ENCODE peak calls at places on chromosomes 16 and 17, in eight cellular contexts. K is AG04450, N is fibroblast of lung, O is dorsolateral prefrontal cortex, E is neural progenitor cell, G is tibial artery, W is H1, F is esophagus squamous epithelium. S is an unnamed sample.

GRCh38 chr17:7833795-7834553 is at the start of gene KDM6B:
- DNase-seq in K (peak), F (peak), N (peak), W (peak), E (peak), G (peak), O (peak), S (peak)

GRCh38 chr17:78390241-78391050 is 12.0 kb downstream of the PGS1 start:
- DNase-seq in G (no peak), K (peak), O (no peak), N (peak), E (no peak), F (no peak), W (no peak), S (no peak)

GRCh38 chr16:10888320-10888937 is 11.4 kb downstream of the CIITA start:
- DNase-seq in F (no peak), G (peak), K (no peak), E (no peak), W (no peak), O (no peak), N (no peak), S (no peak)

GRCh38 chr16:85777583-85778310 is 21.6 kb downstream of the EMC8 start:
- DNase-seq in O (no peak), G (no peak), E (no peak), F (no peak), W (no peak), N (peak), K (no peak), S (no peak)

GRCh38 chr17:41500131-41500911 is 5.1 kb downstream of the KRT13 start:
- DNase-seq in W (no peak), E (no peak), G (no peak), N (peak), O (no peak), K (no peak), F (no peak), S (no peak)

GRCh38 chr17:59696682-59697277 is 10.4 kb downstream of the PTRH2 start:
- DNase-seq in W (no peak), E (no peak), N (no peak), K (no peak), F (no peak), O (no peak), G (no peak), S (no peak)

GRCh38 chr17:82978765-82979349 is 100.6 kb upstream of the METRNL start:
- DNase-seq in O (no peak), F (no peak), W (no peak), E (no peak), K (no peak), G (peak), N (no peak), S (no peak)

GRCh38 chr17:49872776-49873377 is 25.0 kb upstream of the TAC4 start:
- DNase-seq in F (no peak), G (no peak), N (no peak), E (no peak), K (no peak), W (no peak), O (no peak), S (no peak)

GRCh38 chr16:48317614-48318013 is 67.6 kb downstream of the SIAH1 start:
- DNase-seq in O (no peak), W (no peak), G (no peak), N (peak), F (no peak), E (no peak), K (no peak), S (no peak)

GRCh38 chr17:22460461-22461063 is 768.2 kb downstream of the KCNJ18 start:
- DNase-seq in N (no peak), O (no peak), E (no peak), F (no peak), W (no peak), K (no peak), G (no peak), S (no peak)

GRCh38 chr16:80274576-80275191 is 266.1 kb upstream of the DYNLRB2 start:
- DNase-seq in W (no peak), E (peak), O (no peak), N (peak), K (peak), G (no peak), F (no peak), S (no peak)

GRCh38 chr17:65987988-65988387 is 203.9 kb downstream of the CEP112 start:
- DNase-seq in F (no peak), W (peak), E (peak), G (no peak), N (peak), K (peak), O (no peak), S (no peak)

GRCh38 chr17:49829026-49829425 is 18.8 kb downstream of the TAC4 start:
- DNase-seq in W (no peak), O (no peak), G (no peak), K (no peak), F (no peak), E (no peak), N (peak), S (no peak)

GRCh38 chr16:1990336-1991134 is 765 bp downstream of the SYNGR3 start:
- DNase-seq in G (no peak), E (peak), O (no peak), K (no peak), F (no peak), W (peak), N (no peak), S (no peak)

GRCh38 chr17:6139447-6139832 is 69.3 kb downstream of the WSCD1 start:
- DNase-seq in E (no peak), G (no peak), O (no peak), W (no peak), N (no peak), F (no peak), K (no peak), S (no peak)

GRCh38 chr17:3602499-3602898 is 6.7 kb downstream of the TRPV1 start:
- DNase-seq in E (peak), G (no peak), K (no peak), F (no peak), O (no peak), W (peak), N (peak), S (no peak)

GRCh38 chr16:27429981-27430441 is 28.0 kb downstream of the IL21R start:
- DNase-seq in N (no peak), G (no peak), E (no peak), K (no peak), W (peak), O (no peak), F (no peak), S (no peak)

GRCh38 chr17:50129946-50130777 is at the start of gene SAMD14:
- DNase-seq in G (no peak), E (peak), W (no peak), N (peak), K (no peak), O (no peak), F (no peak), S (no peak)

GRCh38 chr16:30567160-30567990 is 4.1 kb downstream of the ZNF688 start:
- DNase-seq in F (no peak), G (no peak), N (no peak), W (no peak), E (no peak), K (no peak), O (no peak), S (no peak)

GRCh38 chr17:49316889-49317288 is 45.2 kb downstream of the ZNF652 start:
- DNase-seq in O (no peak), K (no peak), E (no peak), F (no peak), W (no peak), G (no peak), N (no peak), S (no peak)

GRCh38 chr17:65558683-65559311 is 2.7 kb downstream of the AXIN2 start:
- DNase-seq in W (no peak), K (no peak), N (no peak), G (no peak), F (no peak), O (no peak), E (peak), S (no peak)

GRCh38 chr17:14776791-14777190 is 475.9 kb downstream of the HS3ST3B1 start:
- DNase-seq in E (no peak), O (no peak), W (no peak), K (no peak), G (no peak), F (no peak), N (peak), S (no peak)

GRCh38 chr16:57538235-57538711 is 1.9 kb upstream of the CCDC102A start:
- DNase-seq in O (no peak), E (no peak), N (no peak), W (peak), F (no peak), G (no peak), K (no peak), S (peak)

GRCh38 chr17:77307479-77308198 is 166.9 kb downstream of the SEC14L1 start:
- DNase-seq in F (no peak), E (no peak), N (no peak), G (no peak), O (no peak), W (no peak), K (no peak), S (no peak)

GRCh38 chr17:75098861-75099260 is 10.9 kb upstream of the ARMC7 start:
- DNase-seq in G (no peak), N (no peak), W (no peak), E (no peak), F (no peak), O (no peak), K (no peak), S (no peak)

GRCh38 chr17:57071991-57072944 is 12.8 kb upstream of the AKAP1 start:
- DNase-seq in K (no peak), N (no peak), G (no peak), W (no peak), E (no peak), O (no peak), F (no peak), S (no peak)

GRCh38 chr16:48576927-48577326 is 33.1 kb downstream of the N4BP1 start:
- DNase-seq in N (peak), E (no peak), F (no peak), O (no peak), G (no peak), K (no peak), W (no peak), S (no peak)

GRCh38 chr16:49619811-49620157 is 236.1 kb downstream of the ZNF423 start:
- DNase-seq in F (no peak), G (no peak), W (peak), E (no peak), N (no peak), O (no peak), K (no peak), S (no peak)

GRCh38 chr17:42363767-42364585 is 24.3 kb downstream of the STAT3 start:
- DNase-seq in W (no peak), N (peak), G (peak), K (no peak), E (no peak), O (no peak), F (no peak), S (no peak)

GRCh38 chr16:645852-646678 is 3.1 kb upstream of the WDR90 start:
- DNase-seq in N (no peak), K (no peak), E (no peak), F (no peak), G (no peak), O (no peak), W (no peak), S (no peak)

GRCh38 chr17:17675925-17676534 is 5.2 kb upstream of the RAI1 start:
- DNase-seq in E (no peak), G (no peak), K (no peak), F (no peak), W (no peak), N (peak), O (no peak), S (peak)

GRCh38 chr17:55308613-55309332 is 44.0 kb downstream of the HLF start:
- DNase-seq in O (no peak), F (no peak), E (no peak), G (no peak), W (no peak), K (no peak), N (no peak), S (no peak)

GRCh38 chr16:911604-912321 is 59.0 kb downstream of the LMF1 start:
- DNase-seq in F (no peak), K (no peak), G (no peak), E (no peak), N (no peak), O (no peak), W (no peak), S (peak)

GRCh38 chr16:5034167-5034523 is 410 bp upstream of the NAGPA start:
- DNase-seq in N (no peak), G (no peak), O (no peak), K (no peak), F (no peak), W (no peak), E (no peak), S (no peak)

GRCh38 chr16:70646260-70647241 is at the start of gene IL34:
- DNase-seq in O (no peak), N (peak), W (no peak), F (no peak), E (no peak), G (peak), K (no peak), S (peak)

GRCh38 chr17:8479431-8479947 is 43.8 kb downstream of the NDEL1 start:
- DNase-seq in G (peak), K (peak), F (no peak), O (peak), N (peak), W (no peak), E (no peak), S (no peak)

GRCh38 chr16:11312718-11313492 is 31.8 kb upstream of the PRM1 start:
- DNase-seq in E (no peak), G (no peak), F (no peak), N (peak), K (no peak), O (no peak), W (no peak), S (no peak)

GRCh38 chr17:77728022-77728671 is 230.4 kb upstream of the TNRC6C start:
- DNase-seq in K (no peak), E (no peak), G (peak), O (no peak), N (no peak), W (peak), F (no peak), S (peak)

GRCh38 chr16:71986131-71986530 is 14.1 kb downstream of the PKD1L3 start:
- DNase-seq in W (no peak), N (no peak), E (no peak), G (no peak), F (no peak), O (no peak), K (no peak), S (no peak)
- H3K27ac ChIP-seq in W (no peak), N (no peak), E (no peak), G (no peak), F (no peak), O (no peak), K (no peak), S (no peak)

DNA sequence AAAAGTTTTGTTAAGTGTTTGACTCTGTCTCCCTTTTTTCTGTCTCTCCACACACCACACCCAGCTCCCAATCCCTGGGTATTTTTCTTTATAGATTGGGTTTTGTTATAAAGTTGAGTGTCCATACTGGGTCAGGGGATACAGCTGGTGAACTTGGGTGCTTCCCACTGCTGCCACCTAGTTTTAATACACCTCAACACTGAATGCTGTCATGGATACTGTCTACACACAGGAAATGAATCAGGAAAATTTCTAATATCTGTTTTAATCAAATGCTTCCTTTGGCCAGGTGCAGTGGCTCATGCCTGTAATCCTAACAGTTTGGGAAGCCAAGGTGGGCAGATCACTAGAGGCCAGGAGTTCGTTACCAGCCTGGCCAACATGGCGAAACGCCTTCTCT is 5.3 kb upstream of the TAOK1 start:
- DNase-seq in N (no peak), F (no peak), G (no peak), K (no peak), E (no peak), W (no peak), O (no peak), S (no peak)
- TF ChIP-seq CTCF in N (no peak), F (no peak), G (no peak), K (no peak), E (no peak), W (no peak), O (no peak), S (peak)

DNA sequence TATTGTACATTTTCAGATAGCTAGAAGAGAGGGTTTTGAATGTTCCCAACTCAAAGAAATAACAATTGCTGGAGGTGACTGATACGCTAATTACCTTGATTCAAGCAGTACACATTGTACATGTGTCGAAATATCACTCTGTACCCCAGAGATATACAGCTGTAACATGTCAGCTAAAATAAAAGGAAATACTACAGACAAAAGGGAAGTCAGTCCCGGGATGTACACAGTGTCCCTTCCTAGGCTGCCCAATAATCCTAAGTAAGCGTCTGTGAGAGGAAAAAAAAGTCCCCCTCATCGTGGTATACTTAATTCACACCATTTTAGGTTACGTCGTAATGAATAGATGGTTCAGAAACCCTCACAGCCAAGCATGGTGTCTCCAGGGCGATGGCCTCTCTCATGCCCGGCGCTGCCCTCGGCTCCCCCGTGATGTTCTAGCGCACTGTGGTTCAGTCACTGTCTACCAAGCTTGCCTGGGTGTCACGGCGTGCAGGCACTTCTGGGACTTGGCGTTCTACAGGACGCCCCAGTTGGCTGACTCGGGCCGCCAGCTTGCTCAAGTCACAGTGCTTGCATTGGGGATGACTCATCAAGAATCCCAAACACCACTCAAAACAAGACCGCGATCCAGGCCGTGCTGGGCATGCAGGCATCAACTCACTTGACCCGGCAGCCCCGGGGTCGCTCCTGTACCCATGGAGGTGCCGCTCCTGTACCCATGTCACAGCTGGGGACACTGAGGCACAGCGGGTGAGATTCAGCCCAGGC is 27.6 kb downstream of the CCDC40 start:
- DNase-seq in W (no peak), N (peak), O (no peak), F (no peak), G (peak), K (peak), E (no peak), S (no peak)
- H3K27ac ChIP-seq in W (no peak), N (no peak), O (peak), F (peak), G (no peak), K (no peak), E (no peak), S (no peak)

DNA sequence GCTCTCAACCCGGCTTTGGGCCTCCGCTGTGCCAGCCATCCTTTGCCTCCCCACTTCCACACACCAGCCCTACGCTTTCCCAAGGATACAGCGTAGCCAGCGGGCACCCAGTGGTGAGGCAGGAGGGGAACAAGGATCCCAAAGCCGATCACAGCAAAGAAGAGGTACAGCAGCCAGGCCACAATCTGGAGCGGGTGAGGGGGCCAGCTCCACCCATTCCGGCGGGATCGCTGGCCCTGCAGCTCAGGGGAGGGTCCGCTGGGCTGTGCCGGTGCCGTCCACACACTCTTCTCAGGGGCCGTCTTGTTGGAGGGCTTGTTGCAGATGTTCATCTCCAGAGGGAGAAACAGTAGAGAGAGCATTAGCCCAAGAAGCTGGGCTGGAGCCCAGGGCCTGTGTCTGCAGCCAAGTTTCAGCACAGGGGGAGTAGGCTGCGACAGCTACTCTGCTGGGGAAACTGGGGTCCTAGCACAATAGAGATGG is 10.1 kb downstream of the ZDHHC1 start:
- DNase-seq in N (no peak), G (no peak), F (no peak), O (no peak), K (no peak), E (no peak), W (no peak), S (no peak)
- TF ChIP-seq CTCF in N (no peak), G (no peak), F (no peak), O (no peak), K (no peak), E (no peak), W (no peak), S (no peak)

GRCh38 chr17:2173005-2173404 is 118.1 kb downstream of the HIC1 start:
- DNase-seq in N (peak), K (no peak), W (no peak), F (no peak), G (peak), E (no peak), O (no peak), S (no peak)
- H3K27ac ChIP-seq in N (peak), K (peak), W (no peak), F (peak), G (peak), E (no peak), O (peak), S (peak)

DNA sequence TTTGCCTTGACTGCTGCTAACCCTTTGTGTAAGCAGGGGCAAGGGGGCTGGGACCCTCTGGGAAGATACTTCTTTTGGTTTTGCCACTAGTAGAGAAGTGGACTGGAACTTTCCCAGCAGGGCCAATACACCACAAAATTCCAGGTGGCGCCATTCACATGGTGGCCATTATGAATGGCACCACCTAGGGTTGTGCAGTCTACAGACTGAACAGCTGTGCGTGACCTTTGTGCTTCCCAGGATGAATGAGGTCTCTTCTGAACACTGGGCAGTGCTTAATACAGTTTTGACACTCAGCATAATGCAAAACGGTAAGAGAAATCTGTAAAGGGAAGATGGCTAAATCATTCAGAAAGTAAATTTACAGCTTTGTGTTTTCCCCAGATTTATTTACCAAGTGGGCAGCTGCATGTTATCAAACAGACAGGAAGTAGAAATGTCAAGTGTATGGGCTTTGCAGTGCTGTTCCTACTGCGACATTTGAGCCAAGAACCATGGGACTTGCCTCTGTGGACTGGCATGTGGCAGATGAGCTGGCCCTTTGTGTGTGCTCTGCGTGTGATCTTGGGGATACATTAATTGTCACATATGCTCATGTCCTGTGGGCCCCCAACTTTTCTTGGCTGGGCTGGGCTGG is 9.2 kb downstream of the SYT17 start:
- DNase-seq in G (no peak), F (no peak), O (no peak), K (no peak), W (no peak), N (no peak), E (no peak), S (no peak)
- TF ChIP-seq CTCF in G (no peak), F (peak), O (no peak), K (no peak), W (peak), N (no peak), E (peak), S (no peak)

GRCh38 chr17:81581758-81582157 is 29.6 kb upstream of the FAAP100 start:
- DNase-seq in W (no peak), N (no peak), E (no peak), F (no peak), G (no peak), K (no peak), O (no peak), S (no peak)
- H3K27ac ChIP-seq in W (no peak), N (peak), E (no peak), F (no peak), G (no peak), K (peak), O (no peak), S (no peak)

GRCh38 chr17:10357768-10358167 is 15.0 kb downstream of the MYH13 start:
- DNase-seq in N (no peak), W (peak), F (no peak), K (no peak), O (no peak), G (no peak), E (peak), S (no peak)
- TF ChIP-seq CTCF in N (no peak), W (peak), F (peak), K (no peak), O (peak), G (no peak), E (peak), S (peak)

GRCh38 chr17:52751051-52751450 is 592.5 kb upstream of the CA10 start:
- DNase-seq in N (no peak), O (no peak), K (no peak), W (no peak), F (no peak), G (no peak), E (no peak), S (no peak)
- H3K27ac ChIP-seq in N (no peak), O (no peak), K (no peak), W (no peak), F (no peak), G (no peak), E (no peak), S (no peak)